ENCODE peak calls at places on chromosomes 7 and 10, in ten cellular contexts. F is endothelial cell of umbilical vein, L is vagina, Y is transverse colon, J is GM12891, V is spleen, Z is IMR-90, Q is suprapubic skin, D is body of pancreas, N is tibial nerve. A is an unnamed sample.

GRCh38 chr10:62214364-62214874 is 54.2 kb downstream of the RTKN2 start:
- DNase-seq in F (no peak), L (no peak), Y (no peak), J (no peak), V (no peak), Z (no peak), Q (no peak), D (no peak), N (no peak), A (no peak)

GRCh38 chr7:36827914-36828313 is 103.6 kb upstream of the AOAH start:
- DNase-seq in F (no peak), L (no peak), Y (no peak), J (no peak), V (no peak), Z (no peak), Q (no peak), D (no peak), N (no peak), A (no peak)

GRCh38 chr10:35334297-35334696 is 2.0 kb upstream of the CCNY start:
- DNase-seq in F (no peak), L (no peak), Y (no peak), J (no peak), V (no peak), Z (no peak), Q (no peak), D (no peak), N (no peak), A (no peak)

GRCh38 chr7:51318886-51319579 is 2.4 kb upstream of the COBL start:
- DNase-seq in F (no peak), L (no peak), Y (peak; percentile 43), J (no peak), V (no peak), Z (no peak), Q (no peak), D (no peak), N (no peak), A (no peak)

GRCh38 chr7:64876792-64877713 is 26.0 kb upstream of the ZNF273 start:
- DNase-seq in F (no peak), L (peak; percentile 60), Y (peak; percentile 44), J (no peak), V (peak; percentile 84), Z (no peak), Q (peak; percentile 62), D (peak; percentile 60), N (peak; percentile 4), A (no peak)

GRCh38 chr7:29919790-29920189 is 69.8 kb downstream of the SCRN1 start:
- DNase-seq in F (no peak), L (no peak), Y (no peak), J (no peak), V (no peak), Z (no peak), Q (no peak), D (no peak), N (no peak), A (no peak)

GRCh38 chr7:138559448-138559847 is 99.4 kb downstream of the TRIM24 start:
- DNase-seq in F (no peak), L (no peak), Y (no peak), J (no peak), V (no peak), Z (no peak), Q (no peak), D (no peak), N (no peak), A (no peak)

GRCh38 chr10:62651341-62651740 is 153.2 kb upstream of the ADO start:
- DNase-seq in F (no peak), L (peak; percentile 0), Y (no peak), J (no peak), V (no peak), Z (peak; percentile 4), Q (no peak), D (no peak), N (no peak), A (no peak)

GRCh38 chr7:12709731-12710502 is 22.5 kb downstream of the ARL4A start:
- DNase-seq in F (no peak), L (no peak), Y (no peak), J (no peak), V (no peak), Z (peak; percentile 47), Q (no peak), D (no peak), N (no peak), A (no peak)

GRCh38 chr10:46255696-46256355 is 31.0 kb upstream of the ANTXRL start:
- DNase-seq in F (peak; percentile 58), L (peak; percentile 47), Y (peak; percentile 71), J (peak; percentile 38), V (peak; percentile 86), Z (peak; percentile 12), Q (peak; percentile 79), D (peak; percentile 69), N (peak; percentile 41), A (peak; percentile 45)

GRCh38 chr10:36381748-36382147 is 739.7 kb upstream of the FZD8 start:
- DNase-seq in F (no peak), L (no peak), Y (no peak), J (no peak), V (no peak), Z (no peak), Q (no peak), D (no peak), N (peak; percentile 30), A (no peak)

GRCh38 chr10:2938869-2939268 is 128.5 kb upstream of the PFKP start:
- DNase-seq in F (peak; percentile 10), L (no peak), Y (no peak), J (no peak), V (no peak), Z (peak; percentile 21), Q (no peak), D (no peak), N (no peak), A (no peak)

DNA sequence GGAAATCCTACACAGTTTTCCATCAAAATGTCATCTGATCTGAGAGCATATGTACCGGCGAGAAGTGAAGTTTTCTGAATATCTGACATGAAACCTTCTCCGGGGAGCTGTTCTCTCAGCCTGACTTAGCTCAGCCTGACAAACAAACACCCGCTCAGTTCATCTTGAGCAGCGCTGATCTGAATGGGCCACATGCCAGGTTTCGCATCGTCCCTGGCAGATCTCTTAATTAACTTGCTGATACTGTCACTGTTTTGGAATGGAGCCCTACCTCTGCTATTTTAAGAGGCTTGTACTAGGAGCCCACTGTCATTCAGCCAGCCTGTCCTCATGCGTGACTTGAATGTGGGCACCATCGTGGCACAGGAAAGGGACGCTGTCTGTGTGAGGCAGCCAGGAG is 109.2 kb downstream of the STRA8 start:
- DNase-seq in F (no peak), L (no peak), Y (no peak), J (no peak), V (no peak), Z (peak; percentile 5), Q (no peak), D (no peak), N (no peak), A (no peak)
- TF ChIP-seq POLR2A in F (no peak), L (no peak), Y (no peak), J (no peak), V (no peak), Z (no peak), Q (no peak), D (no peak), N (no peak), A (no peak)

GRCh38 chr7:105876091-105876963 is at the start of gene ATXN7L1:
- DNase-seq in F (peak; percentile 98), L (peak; percentile 96), Y (peak; percentile 96), J (peak; percentile 81), V (peak; percentile 97), Z (peak; percentile 98), Q (peak; percentile 97), D (peak; percentile 95), N (peak; percentile 93), A (peak; percentile 86)
- TF ChIP-seq POLR2A in F (peak; percentile 86), L (no peak), Y (peak; percentile 79), J (no peak), V (no peak), Z (peak; percentile 87), Q (peak; percentile 40), D (peak; percentile 85), N (peak; percentile 53), A (peak; percentile 78)

GRCh38 chr7:17939670-17940301 is 508 bp downstream of the SNX13 start:
- DNase-seq in F (peak; percentile 73), L (peak; percentile 92), Y (peak; percentile 63), J (no peak), V (no peak), Z (peak; percentile 23), Q (peak; percentile 86), D (peak; percentile 54), N (peak; percentile 24), A (peak; percentile 57)

GRCh38 chr7:17941171-17941490 is 837 bp upstream of the SNX13 start:
- DNase-seq in F (no peak), L (no peak), Y (no peak), J (no peak), V (no peak), Z (no peak), Q (no peak), D (no peak), N (no peak), A (no peak)

GRCh38 chr7:17942231-17942630 is 1.9 kb upstream of the SNX13 start:
- DNase-seq in F (no peak), L (no peak), Y (no peak), J (no peak), V (no peak), Z (no peak), Q (no peak), D (no peak), N (no peak), A (no peak)

GRCh38 chr7:17939111-17939669 is 1.1 kb downstream of the SNX13 start:
- DNase-seq in F (peak; percentile 67), L (no peak), Y (no peak), J (no peak), V (no peak), Z (peak; percentile 30), Q (no peak), D (no peak), N (no peak), A (no peak)

DNA sequence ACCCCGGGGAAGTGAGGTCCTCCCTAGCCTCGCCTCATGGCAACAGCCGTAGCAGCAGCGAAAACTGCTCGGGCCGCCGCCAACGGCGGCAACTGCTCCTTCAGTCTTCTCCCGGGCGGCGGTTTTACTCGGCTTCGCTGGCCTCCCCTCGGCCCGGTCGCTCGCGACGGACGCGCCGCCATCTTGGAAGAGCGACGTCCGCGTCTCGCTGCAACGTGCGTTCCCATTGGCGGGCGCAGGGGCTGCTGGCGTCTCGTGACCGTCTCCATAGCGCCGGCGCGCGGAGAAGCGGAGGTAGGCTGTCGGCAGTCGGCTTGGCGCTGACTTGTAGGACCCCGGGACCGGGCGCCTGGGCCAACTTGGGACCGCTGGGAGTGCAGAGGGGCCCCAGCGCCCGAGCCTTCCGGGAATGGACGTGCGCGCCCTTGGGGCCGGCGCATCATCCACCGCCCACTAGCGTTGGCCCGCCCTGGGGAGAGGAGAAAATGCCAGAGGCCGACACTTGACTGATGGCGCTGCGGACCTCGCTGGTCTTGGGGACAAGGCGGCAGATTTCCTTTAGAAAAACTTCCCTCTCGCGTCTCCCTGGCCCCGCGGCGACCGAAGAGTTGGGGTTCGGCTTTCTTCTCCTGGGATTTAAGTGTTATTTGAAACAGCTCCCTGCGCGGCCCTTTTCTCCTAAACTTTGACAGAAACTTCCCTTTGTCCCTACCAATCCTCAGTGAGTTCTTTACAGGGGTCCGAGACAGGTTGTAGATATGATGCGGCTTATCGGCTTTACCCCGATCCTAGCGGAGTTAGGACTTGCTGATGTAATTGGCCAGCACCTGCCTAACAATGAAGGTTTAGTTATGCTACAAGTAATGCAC is at the start of gene SNX13:
- DNase-seq in F (peak; percentile 95), L (peak; percentile 92), Y (peak; percentile 92), J (peak; percentile 80), V (peak; percentile 98), Z (peak; percentile 92), Q (peak; percentile 96), D (peak; percentile 89), N (peak; percentile 84), A (peak; percentile 92)
- TF ChIP-seq POLR2A in F (peak; percentile 78), L (no peak), Y (peak; percentile 79), J (peak; percentile 67), V (peak; percentile 43), Z (peak; percentile 72), Q (peak; percentile 93), D (peak; percentile 82), N (peak; percentile 94), A (peak; percentile 96)

GRCh38 chr10:29493697-29494096 is 141.1 kb downstream of the SVIL start:
- DNase-seq in F (no peak), L (no peak), Y (no peak), J (no peak), V (no peak), Z (no peak), Q (no peak), D (no peak), N (no peak), A (no peak)
- TF ChIP-seq POLR2A in F (no peak), L (no peak), Y (no peak), J (no peak), V (no peak), Z (no peak), Q (no peak), D (no peak), N (no peak), A (no peak)

A was measured in H54.